ENCODE peak calls at places on chromosomes 16 and 17, in nine cellular contexts. W, P, V, A, J, I, T, O and X are unnamed samples.

GRCh38 chr17:81044764-81045589 is 10.0 kb downstream of the BAIAP2 start:
- DNase-seq in W (no peak), P (no peak), V (peak; percentile 62), A (peak; percentile 59), J (peak; percentile 94), I (no peak), T (peak; percentile 90), O (no peak), X (no peak)

GRCh38 chr17:42900460-42901331 is at the start of gene G6PC1:
- DNase-seq in W (no peak), P (no peak), V (no peak), A (no peak), J (no peak), I (no peak), T (no peak), O (no peak), X (no peak)

GRCh38 chr16:69112285-69113129 is 7.1 kb downstream of the HAS3 start:
- DNase-seq in W (peak; percentile 88), P (no peak), V (peak; percentile 86), A (peak; percentile 52), J (no peak), I (peak; percentile 42), T (peak; percentile 67), O (peak; percentile 73), X (peak; percentile 90)

GRCh38 chr16:10368984-10369551 is 16.8 kb upstream of the ATF7IP2 start:
- DNase-seq in W (no peak), P (no peak), V (no peak), A (no peak), J (no peak), I (no peak), T (no peak), O (no peak), X (peak; percentile 26)

GRCh38 chr17:7667616-7668406 is 17.1 kb downstream of the ATP1B2 start:
- DNase-seq in W (no peak), P (no peak), V (no peak), A (no peak), J (no peak), I (peak; percentile 39), T (no peak), O (no peak), X (no peak)

GRCh38 chr17:28331891-28332420 is 3.3 kb downstream of the IFT20 start:
- DNase-seq in W (no peak), P (no peak), V (no peak), A (no peak), J (no peak), I (no peak), T (no peak), O (no peak), X (no peak)

GRCh38 chr17:72349508-72350472 is 229.0 kb downstream of the SOX9 start:
- DNase-seq in W (no peak), P (no peak), V (no peak), A (no peak), J (no peak), I (no peak), T (peak; percentile 17), O (no peak), X (no peak)

GRCh38 chr16:51355195-51355594 is 204.1 kb upstream of the SALL1 start:
- DNase-seq in W (no peak), P (no peak), V (no peak), A (no peak), J (no peak), I (no peak), T (no peak), O (no peak), X (no peak)

GRCh38 chr17:63961355-63962207 is 11.1 kb downstream of the SCN4A start:
- DNase-seq in W (peak; percentile 74), P (no peak), V (peak; percentile 72), A (peak; percentile 66), J (peak; percentile 82), I (no peak), T (peak; percentile 76), O (peak; percentile 58), X (peak; percentile 94)

GRCh38 chr17:72192409-72193192 is 71.8 kb downstream of the SOX9 start:
- DNase-seq in W (no peak), P (no peak), V (no peak), A (peak; percentile 90), J (peak; percentile 91), I (no peak), T (no peak), O (no peak), X (no peak)

GRCh38 chr16:9286930-9287329 is 195.5 kb downstream of the HAPSTR1 start:
- DNase-seq in W (no peak), P (no peak), V (no peak), A (no peak), J (no peak), I (no peak), T (no peak), O (no peak), X (no peak)

GRCh38 chr17:39573447-39574298 is 34.0 kb downstream of the NEUROD2 start:
- DNase-seq in W (peak; percentile 79), P (no peak), V (peak; percentile 77), A (peak; percentile 82), J (peak; percentile 68), I (peak; percentile 69), T (peak; percentile 72), O (peak; percentile 43), X (peak; percentile 91)

GRCh38 chr16:2706085-2706484 is 13.9 kb downstream of the PRSS27 start:
- DNase-seq in W (peak; percentile 8), P (no peak), V (no peak), A (no peak), J (no peak), I (no peak), T (no peak), O (no peak), X (no peak)

GRCh38 chr16:57092786-57093301 is 461 bp downstream of the CPNE2 start:
- DNase-seq in W (peak; percentile 58), P (peak; percentile 1), V (peak; percentile 62), A (peak; percentile 40), J (no peak), I (peak; percentile 64), T (peak; percentile 77), O (peak; percentile 54), X (peak; percentile 85)

GRCh38 chr16:62700456-62701280 is 664.4 kb upstream of the CDH8 start:
- DNase-seq in W (no peak), P (no peak), V (no peak), A (no peak), J (no peak), I (no peak), T (no peak), O (no peak), X (no peak)

GRCh38 chr17:62964506-62964905 is 1.5 kb upstream of the TANC2 start:
- DNase-seq in W (no peak), P (no peak), V (no peak), A (no peak), J (no peak), I (no peak), T (no peak), O (no peak), X (no peak)

GRCh38 chr17:75077490-75078096 is 10.2 kb upstream of the SLC16A5 start:
- DNase-seq in W (peak; percentile 47), P (no peak), V (no peak), A (no peak), J (peak; percentile 78), I (peak; percentile 57), T (peak; percentile 74), O (peak; percentile 66), X (no peak)

GRCh38 chr17:15340966-15341365 is 431 bp downstream of the TEKT3 start:
- DNase-seq in W (no peak), P (no peak), V (peak; percentile 18), A (no peak), J (no peak), I (no peak), T (no peak), O (no peak), X (no peak)

GRCh38 chr16:30761427-30761927 is 385 bp downstream of the CFAP119 start:
- DNase-seq in W (no peak), P (no peak), V (peak; percentile 54), A (peak; percentile 50), J (no peak), I (peak; percentile 41), T (peak; percentile 63), O (peak; percentile 59), X (peak; percentile 60)

GRCh38 chr16:2422123-2422867 is 7.0 kb upstream of the CCNF start:
- DNase-seq in W (no peak), P (no peak), V (no peak), A (no peak), J (no peak), I (no peak), T (no peak), O (no peak), X (no peak)

GRCh38 chr16:70660672-70661350 is 14.5 kb downstream of the IL34 start:
- DNase-seq in W (no peak), P (no peak), V (no peak), A (no peak), J (no peak), I (no peak), T (no peak), O (no peak), X (no peak)

GRCh38 chr17:61054430-61054829 is 345.2 kb upstream of the TBX2 start:
- DNase-seq in W (no peak), P (no peak), V (no peak), A (no peak), J (no peak), I (no peak), T (no peak), O (no peak), X (no peak)

GRCh38 chr17:3761061-3761917 is 37.6 kb downstream of the HASPIN start:
- DNase-seq in W (no peak), P (no peak), V (no peak), A (no peak), J (no peak), I (no peak), T (no peak), O (no peak), X (no peak)

GRCh38 chr16:82936941-82937551 is 310.3 kb downstream of the CDH13 start:
- DNase-seq in W (no peak), P (no peak), V (peak; percentile 6), A (peak; percentile 45), J (no peak), I (no peak), T (no peak), O (no peak), X (no peak)

GRCh38 chr17:44417553-44417952 is 28.1 kb upstream of the ITGA2B start:
- DNase-seq in W (no peak), P (no peak), V (no peak), A (peak; percentile 37), J (no peak), I (peak; percentile 59), T (no peak), O (peak; percentile 26), X (no peak)

GRCh38 chr17:33712120-33712519 is 419.0 kb upstream of the ASIC2 start:
- DNase-seq in W (no peak), P (no peak), V (no peak), A (no peak), J (no peak), I (no peak), T (no peak), O (no peak), X (peak; percentile 15)

GRCh38 chr16:27229891-27230470 is 26.7 kb downstream of the KDM8 start:
- DNase-seq in W (no peak), P (no peak), V (no peak), A (no peak), J (no peak), I (no peak), T (no peak), O (no peak), X (no peak)